ENCODE peak calls at places on chromosomes 16 and 17, in nine cellular contexts. E is endodermal cell, C is AG04450, V is AG04449, I is upper lobe of right lung, A is heart right ventricle, J is PC-9, L is pancreas, Q is PC-3. G is an unnamed sample.

GRCh38 chr17:55454906-55455474 is 33.4 kb upstream of the MMD start:
- DNase-seq in E (no peak), C (peak), V (peak), I (no peak), A (no peak), J (peak), L (no peak), Q (peak), G (peak)

GRCh38 chr17:40343126-40344119 is 21.1 kb downstream of the GJD3 start:
- DNase-seq in E (peak), C (no peak), V (no peak), I (peak), A (peak), J (no peak), L (peak), Q (no peak), G (no peak)

GRCh38 chr16:1781758-1782407 is 488 bp downstream of the SPSB3 start:
- DNase-seq in E (peak), C (no peak), V (no peak), I (no peak), A (no peak), J (peak), L (peak), Q (no peak), G (no peak)

GRCh38 chr17:16486373-16487250 is 5.4 kb downstream of the LRRC75A start:
- DNase-seq in E (peak), C (no peak), V (no peak), I (peak), A (peak), J (no peak), L (peak), Q (peak), G (peak)

GRCh38 chr17:8154608-8155152 is 2.5 kb upstream of the PER1 start:
- DNase-seq in E (no peak), C (no peak), V (no peak), I (no peak), A (no peak), J (no peak), L (no peak), Q (no peak), G (no peak)

GRCh38 chr17:79093270-79093669 is 18.6 kb downstream of the ENGASE start:
- DNase-seq in E (no peak), C (no peak), V (no peak), I (no peak), A (no peak), J (no peak), L (no peak), Q (peak), G (no peak)

GRCh38 chr17:65022751-65023421 is 33.7 kb downstream of the GNA13 start:
- DNase-seq in E (no peak), C (no peak), V (no peak), I (no peak), A (no peak), J (peak), L (no peak), Q (peak), G (peak)

GRCh38 chr16:716250-716607 is 1.3 kb downstream of the METRN start:
- DNase-seq in E (peak), C (no peak), V (no peak), I (no peak), A (no peak), J (peak), L (no peak), Q (no peak), G (no peak)

GRCh38 chr17:50478391-50479361 is at the start of gene RSAD1:
- DNase-seq in E (peak), C (peak), V (peak), I (peak), A (peak), J (peak), L (peak), Q (peak), G (peak)

GRCh38 chr16:85055503-85056210 is 28.1 kb downstream of the KIAA0513 start:
- DNase-seq in E (no peak), C (no peak), V (no peak), I (peak), A (no peak), J (peak), L (no peak), Q (peak), G (peak)

GRCh38 chr17:2872282-2872681 is 76.0 kb downstream of the RAP1GAP2 start:
- DNase-seq in E (peak), C (no peak), V (no peak), I (no peak), A (no peak), J (no peak), L (no peak), Q (no peak), G (no peak)

GRCh38 chr17:75639771-75640555 is 6.7 kb downstream of the SMIM5 start:
- DNase-seq in E (peak), C (no peak), V (no peak), I (peak), A (no peak), J (peak), L (peak), Q (peak), G (no peak)

GRCh38 chr17:55496094-55496881 is 15.0 kb downstream of the SMIM36 start:
- DNase-seq in E (no peak), C (peak), V (no peak), I (no peak), A (no peak), J (peak), L (no peak), Q (no peak), G (peak)

GRCh38 chr17:48244121-48244711 is 136.7 kb downstream of the SNX11 start:
- DNase-seq in E (peak), C (no peak), V (no peak), I (no peak), A (no peak), J (peak), L (no peak), Q (peak), G (no peak)

GRCh38 chr17:77494664-77495435 is 354.1 kb downstream of the SEC14L1 start:
- DNase-seq in E (peak), C (peak), V (no peak), I (peak), A (peak), J (peak), L (peak), Q (peak), G (no peak)

GRCh38 chr17:45222273-45222993 is 748 bp downstream of the FMNL1 start:
- DNase-seq in E (peak), C (no peak), V (no peak), I (no peak), A (no peak), J (no peak), L (no peak), Q (no peak), G (no peak)
- H3K4me3 ChIP-seq in E (peak), C (peak), V (peak), I (peak), A (peak), J (peak), L (peak), Q (peak), G (peak)

GRCh38 chr16:80974649-80975376 is 31.9 kb downstream of the CMC2 start:
- DNase-seq in E (peak), C (no peak), V (no peak), I (no peak), A (no peak), J (no peak), L (no peak), Q (peak), G (no peak)
- TF ChIP-seq CTCF in E (peak), C (peak), V (peak), I (peak), A (peak), J (peak), L (no peak), Q (peak), G (no peak)

GRCh38 chr16:64893386-64893785 is 228.5 kb downstream of the CDH11 start:
- DNase-seq in E (no peak), C (no peak), V (no peak), I (no peak), A (peak), J (no peak), L (no peak), Q (peak), G (no peak)

GRCh38 chr16:64898159-64898558 is 223.7 kb downstream of the CDH11 start:
- DNase-seq in E (no peak), C (no peak), V (no peak), I (no peak), A (no peak), J (no peak), L (no peak), Q (no peak), G (no peak)

GRCh38 chr16:64892843-64893242 is 229.0 kb downstream of the CDH11 start:
- DNase-seq in E (no peak), C (peak), V (peak), I (no peak), A (no peak), J (no peak), L (no peak), Q (peak), G (peak)
- H3K4me3 ChIP-seq in E (no peak), C (no peak), V (peak), I (no peak), A (no peak), J (no peak), L (no peak), Q (peak), G (no peak)

GRCh38 chr17:74309902-74310301 is 16.1 kb upstream of the KIF19 start:
- DNase-seq in E (peak), C (no peak), V (no peak), I (no peak), A (no peak), J (no peak), L (no peak), Q (no peak), G (no peak)

GRCh38 chr17:74303300-74303699 is 22.7 kb upstream of the KIF19 start:
- DNase-seq in E (no peak), C (no peak), V (no peak), I (no peak), A (no peak), J (no peak), L (no peak), Q (no peak), G (no peak)

GRCh38 chr17:74307984-74308773 is 17.8 kb upstream of the KIF19 start:
- DNase-seq in E (no peak), C (no peak), V (no peak), I (no peak), A (peak), J (no peak), L (no peak), Q (no peak), G (no peak)

DNA sequence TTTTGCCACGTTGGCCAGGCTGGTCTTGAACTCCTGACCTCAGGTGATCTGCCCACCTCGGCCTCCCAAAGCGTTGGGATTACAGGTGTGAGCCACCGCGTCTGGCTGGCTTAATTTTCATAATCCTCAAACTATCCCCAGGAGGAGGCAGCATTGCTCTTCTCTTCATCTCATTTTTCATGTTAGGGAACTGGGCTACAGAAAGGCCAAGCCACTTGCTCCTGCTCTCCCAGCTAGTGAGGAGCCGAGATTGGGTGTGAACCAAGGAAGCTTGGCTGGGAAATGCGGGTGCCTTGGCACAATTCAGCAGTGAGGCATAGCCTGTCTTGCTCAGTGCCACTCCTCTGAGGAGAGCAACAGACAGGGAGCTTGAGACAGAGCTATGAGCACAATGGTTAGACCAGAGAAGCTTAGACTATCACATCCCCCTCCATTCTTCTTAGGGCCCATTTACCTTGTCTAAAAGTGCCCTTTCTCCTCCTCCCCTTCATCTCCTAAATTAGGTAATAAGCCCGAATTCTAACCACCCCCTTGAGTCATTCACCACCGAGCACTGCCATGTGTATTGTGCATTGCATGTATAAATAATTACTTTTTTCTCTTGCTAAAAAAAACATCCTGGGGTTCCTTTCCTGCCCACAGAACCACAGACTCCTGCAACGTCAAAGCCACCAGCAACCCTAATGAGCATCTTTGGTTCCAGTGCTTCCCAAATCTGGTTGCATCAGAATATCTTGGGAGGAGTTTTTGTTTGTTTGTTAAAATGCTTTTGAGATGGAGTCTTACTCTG is 20.0 kb upstream of the KIF19 start:
- DNase-seq in E (peak), C (no peak), V (no peak), I (no peak), A (no peak), J (no peak), L (no peak), Q (peak), G (no peak)
- TF ChIP-seq CTCF in E (peak), C (no peak), V (no peak), I (no peak), A (no peak), J (no peak), L (no peak), Q (peak), G (no peak)

GRCh38 chr17:80804466-80804865 is 187.2 kb upstream of the CHMP6 start:
- DNase-seq in E (peak), C (no peak), V (no peak), I (peak), A (no peak), J (no peak), L (no peak), Q (no peak), G (no peak)
- H3K4me3 ChIP-seq in E (no peak), C (no peak), V (no peak), I (no peak), A (no peak), J (no peak), L (no peak), Q (no peak), G (no peak)

DNA sequence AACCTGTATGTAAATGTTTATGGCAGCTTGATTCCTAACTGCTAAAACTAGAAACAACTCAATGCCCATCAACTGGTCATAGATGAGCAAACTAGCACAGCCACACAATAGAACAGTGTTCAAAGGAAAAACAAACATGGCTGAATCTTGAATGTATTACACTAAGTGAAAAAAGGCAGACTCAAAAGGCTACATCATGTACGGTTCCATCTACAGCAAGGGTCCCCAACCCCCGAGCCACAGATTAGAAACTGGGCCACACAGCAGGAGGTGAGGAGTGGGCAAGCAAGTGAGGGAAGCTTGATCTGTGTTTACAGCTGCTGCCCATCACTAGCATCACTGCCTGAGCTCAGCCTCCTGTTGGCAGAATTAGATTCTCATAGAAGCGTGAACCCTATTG is 8.0 kb downstream of the CEP20 start:
- DNase-seq in E (no peak), C (no peak), V (no peak), I (no peak), A (no peak), J (no peak), L (no peak), Q (peak), G (no peak)
- TF ChIP-seq CTCF in E (no peak), C (no peak), V (no peak), I (no peak), A (no peak), J (no peak), L (no peak), Q (no peak), G (no peak)

DNA sequence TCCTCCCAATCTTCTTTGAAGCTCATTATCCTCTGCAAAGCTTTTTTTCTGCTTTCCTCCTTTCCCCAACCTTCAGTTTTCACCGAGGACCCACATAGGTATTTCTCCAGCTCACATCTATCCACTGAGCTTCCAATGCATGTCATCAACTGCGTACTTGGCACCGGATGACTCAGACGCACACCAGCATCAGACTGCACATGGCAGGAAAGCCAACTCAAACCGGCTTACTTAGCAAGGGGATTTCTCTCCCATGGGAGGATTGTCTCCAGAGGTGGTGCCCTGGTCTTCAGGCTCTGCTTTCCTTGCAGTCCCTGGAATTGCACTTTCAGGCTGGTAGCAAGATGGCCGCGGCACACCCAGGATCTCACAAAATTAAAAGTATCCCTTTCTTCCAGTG is 1.7 kb upstream of the AKTIP start:
- DNase-seq in E (peak), C (no peak), V (no peak), I (no peak), A (no peak), J (no peak), L (no peak), Q (no peak), G (no peak)
- H3K4me3 ChIP-seq in E (peak), C (no peak), V (no peak), I (peak), A (peak), J (no peak), L (no peak), Q (no peak), G (no peak)

GRCh38 chr16:12215302-12216105 is 239.0 kb downstream of the SNX29 start:
- DNase-seq in E (peak), C (no peak), V (no peak), I (no peak), A (no peak), J (no peak), L (no peak), Q (no peak), G (no peak)
- TF ChIP-seq CTCF in E (peak), C (peak), V (peak), I (no peak), A (no peak), J (peak), L (no peak), Q (peak), G (peak)

G was measured in AG09309.